ENCODE peak calls at places on chromosomes 2 and 18, in nine cellular contexts. One of them, this sample, is unnamed.

GRCh38 chr2:100780203-100781008 is 39.5 kb upstream of the NPAS2 start:
- DNase-seq in NAMALWA: no peak
- DNase-seq in activated CD4-positive, alpha-beta T cell treated with anti-CD3 and anti-CD28 coated beads for 4 hours: no peak
- DNase-seq in left kidney: peak; percentile 76
- DNase-seq in lower lobe of right lung: no peak
- DNase-seq in HT-29: peak; percentile 79
- DNase-seq in NCI-H446: no peak
- DNase-seq in PC-9: peak; percentile 50
- DNase-seq in NCI-H510A treated with DMSO at 0.1 percent for 48 hours: no peak
- DNase-seq in this sample: no peak

GRCh38 chr18:32509121-32509520 is 38.4 kb upstream of the GAREM1 start:
- DNase-seq in PC-9: no peak
- DNase-seq in activated CD4-positive, alpha-beta T cell treated with anti-CD3 and anti-CD28 coated beads for 4 hours: no peak
- DNase-seq in NAMALWA: no peak
- DNase-seq in NCI-H446: no peak
- DNase-seq in left kidney: peak; percentile 93
- DNase-seq in lower lobe of right lung: no peak
- DNase-seq in NCI-H510A treated with DMSO at 0.1 percent for 48 hours: no peak
- DNase-seq in HT-29: no peak
- DNase-seq in this sample: no peak

GRCh38 chr2:142992843-142993242 is 115.4 kb downstream of the KYNU start:
- DNase-seq in HT-29: no peak
- DNase-seq in lower lobe of right lung: no peak
- DNase-seq in activated CD4-positive, alpha-beta T cell treated with anti-CD3 and anti-CD28 coated beads for 4 hours: no peak
- DNase-seq in NCI-H446: no peak
- DNase-seq in NAMALWA: no peak
- DNase-seq in PC-9: no peak
- DNase-seq in left kidney: peak; percentile 37
- DNase-seq in NCI-H510A treated with DMSO at 0.1 percent for 48 hours: no peak
- DNase-seq in this sample: no peak

GRCh38 chr2:217307023-217307422 is 447.2 kb upstream of the TNP1 start:
- DNase-seq in lower lobe of right lung: no peak
- DNase-seq in PC-9: no peak
- DNase-seq in NCI-H446: no peak
- DNase-seq in NCI-H510A treated with DMSO at 0.1 percent for 48 hours: peak; percentile 83
- DNase-seq in NAMALWA: no peak
- DNase-seq in HT-29: no peak
- DNase-seq in activated CD4-positive, alpha-beta T cell treated with anti-CD3 and anti-CD28 coated beads for 4 hours: no peak
- DNase-seq in left kidney: no peak
- DNase-seq in this sample: no peak

GRCh38 chr18:12908706-12909105 is 24.7 kb upstream of the PTPN2 start:
- DNase-seq in HT-29: no peak
- DNase-seq in NCI-H510A treated with DMSO at 0.1 percent for 48 hours: no peak
- DNase-seq in activated CD4-positive, alpha-beta T cell treated with anti-CD3 and anti-CD28 coated beads for 4 hours: no peak
- DNase-seq in left kidney: no peak
- DNase-seq in NAMALWA: no peak
- DNase-seq in lower lobe of right lung: no peak
- DNase-seq in PC-9: no peak
- DNase-seq in NCI-H446: no peak
- DNase-seq in this sample: no peak

GRCh38 chr2:112579280-112579679 is 5.1 kb upstream of the CHCHD5 start:
- DNase-seq in lower lobe of right lung: no peak
- DNase-seq in activated CD4-positive, alpha-beta T cell treated with anti-CD3 and anti-CD28 coated beads for 4 hours: no peak
- DNase-seq in NAMALWA: peak; percentile 33
- DNase-seq in PC-9: no peak
- DNase-seq in HT-29: no peak
- DNase-seq in NCI-H510A treated with DMSO at 0.1 percent for 48 hours: no peak
- DNase-seq in NCI-H446: peak; percentile 87
- DNase-seq in left kidney: no peak
- DNase-seq in this sample: peak; percentile 92

GRCh38 chr18:78711971-78712370 is 267.6 kb upstream of the SALL3 start:
- DNase-seq in HT-29: no peak
- DNase-seq in activated CD4-positive, alpha-beta T cell treated with anti-CD3 and anti-CD28 coated beads for 4 hours: no peak
- DNase-seq in left kidney: no peak
- DNase-seq in PC-9: no peak
- DNase-seq in NAMALWA: no peak
- DNase-seq in lower lobe of right lung: no peak
- DNase-seq in NCI-H510A treated with DMSO at 0.1 percent for 48 hours: no peak
- DNase-seq in NCI-H446: no peak
- DNase-seq in this sample: no peak

GRCh38 chr2:145563752-145564615 is 1044.1 kb upstream of the ZEB2 start:
- DNase-seq in lower lobe of right lung: no peak
- DNase-seq in NAMALWA: no peak
- DNase-seq in HT-29: no peak
- DNase-seq in PC-9: peak; percentile 11
- DNase-seq in NCI-H510A treated with DMSO at 0.1 percent for 48 hours: peak; percentile 84
- DNase-seq in activated CD4-positive, alpha-beta T cell treated with anti-CD3 and anti-CD28 coated beads for 4 hours: no peak
- DNase-seq in left kidney: peak; percentile 93
- DNase-seq in NCI-H446: no peak
- DNase-seq in this sample: no peak

GRCh38 chr2:158255257-158255656 is 153.6 kb downstream of the UPP2 start:
- DNase-seq in left kidney: no peak
- DNase-seq in NCI-H510A treated with DMSO at 0.1 percent for 48 hours: no peak
- DNase-seq in lower lobe of right lung: no peak
- DNase-seq in NAMALWA: no peak
- DNase-seq in HT-29: peak; percentile 65
- DNase-seq in PC-9: no peak
- DNase-seq in NCI-H446: no peak
- DNase-seq in activated CD4-positive, alpha-beta T cell treated with anti-CD3 and anti-CD28 coated beads for 4 hours: no peak
- DNase-seq in this sample: no peak

GRCh38 chr18:48923746-48924580 is 26.8 kb downstream of the SMAD7 start:
- DNase-seq in NCI-H446: no peak
- DNase-seq in PC-9: no peak
- DNase-seq in HT-29: peak; percentile 58
- DNase-seq in NAMALWA: no peak
- DNase-seq in lower lobe of right lung: no peak
- DNase-seq in left kidney: peak; percentile 86
- DNase-seq in activated CD4-positive, alpha-beta T cell treated with anti-CD3 and anti-CD28 coated beads for 4 hours: no peak
- DNase-seq in NCI-H510A treated with DMSO at 0.1 percent for 48 hours: no peak
- DNase-seq in this sample: peak; percentile 76

GRCh38 chr2:217900780-217901360 is 101.9 kb downstream of the TNS1 start:
- DNase-seq in PC-9: no peak
- DNase-seq in activated CD4-positive, alpha-beta T cell treated with anti-CD3 and anti-CD28 coated beads for 4 hours: no peak
- DNase-seq in left kidney: no peak
- DNase-seq in NAMALWA: no peak
- DNase-seq in NCI-H510A treated with DMSO at 0.1 percent for 48 hours: no peak
- DNase-seq in lower lobe of right lung: no peak
- DNase-seq in HT-29: no peak
- DNase-seq in NCI-H446: no peak
- DNase-seq in this sample: no peak

GRCh38 chr18:22286576-22286975 is 117.2 kb downstream of the GATA6 start:
- DNase-seq in PC-9: peak; percentile 64
- DNase-seq in activated CD4-positive, alpha-beta T cell treated with anti-CD3 and anti-CD28 coated beads for 4 hours: no peak
- DNase-seq in NCI-H446: no peak
- DNase-seq in lower lobe of right lung: peak; percentile 56
- DNase-seq in NCI-H510A treated with DMSO at 0.1 percent for 48 hours: no peak
- DNase-seq in NAMALWA: no peak
- DNase-seq in left kidney: no peak
- DNase-seq in HT-29: peak; percentile 89
- DNase-seq in this sample: peak; percentile 10

GRCh38 chr2:61363580-61363979 is 107.3 kb downstream of the USP34 start:
- DNase-seq in HT-29: no peak
- DNase-seq in NAMALWA: no peak
- DNase-seq in left kidney: no peak
- DNase-seq in NCI-H510A treated with DMSO at 0.1 percent for 48 hours: no peak
- DNase-seq in PC-9: no peak
- DNase-seq in lower lobe of right lung: no peak
- DNase-seq in NCI-H446: no peak
- DNase-seq in activated CD4-positive, alpha-beta T cell treated with anti-CD3 and anti-CD28 coated beads for 4 hours: no peak
- DNase-seq in this sample: no peak

GRCh38 chr18:72869786-72870185 is 2.0 kb upstream of the NETO1 start:
- DNase-seq in NAMALWA: no peak
- DNase-seq in HT-29: no peak
- DNase-seq in left kidney: peak; percentile 58
- DNase-seq in activated CD4-positive, alpha-beta T cell treated with anti-CD3 and anti-CD28 coated beads for 4 hours: no peak
- DNase-seq in lower lobe of right lung: no peak
- DNase-seq in PC-9: no peak
- DNase-seq in NCI-H510A treated with DMSO at 0.1 percent for 48 hours: no peak
- DNase-seq in NCI-H446: no peak
- DNase-seq in this sample: no peak

GRCh38 chr2:160254363-160254762 is 54.3 kb upstream of the ITGB6 start:
- DNase-seq in NCI-H446: no peak
- DNase-seq in NAMALWA: no peak
- DNase-seq in NCI-H510A treated with DMSO at 0.1 percent for 48 hours: no peak
- DNase-seq in HT-29: no peak
- DNase-seq in left kidney: no peak
- DNase-seq in activated CD4-positive, alpha-beta T cell treated with anti-CD3 and anti-CD28 coated beads for 4 hours: no peak
- DNase-seq in lower lobe of right lung: no peak
- DNase-seq in PC-9: no peak
- DNase-seq in this sample: no peak

GRCh38 chr2:74833418-74834233 is at the start of gene HK2:
- DNase-seq in HT-29: peak; percentile 85
- DNase-seq in NCI-H510A treated with DMSO at 0.1 percent for 48 hours: peak; percentile 60
- DNase-seq in PC-9: peak; percentile 84
- DNase-seq in lower lobe of right lung: peak; percentile 93
- DNase-seq in activated CD4-positive, alpha-beta T cell treated with anti-CD3 and anti-CD28 coated beads for 4 hours: peak; percentile 80
- DNase-seq in left kidney: peak; percentile 96
- DNase-seq in NCI-H446: peak; percentile 95
- DNase-seq in NAMALWA: peak; percentile 94
- DNase-seq in this sample: peak; percentile 92

GRCh38 chr2:109112-109809 is 63.0 kb upstream of the FAM110C start:
- DNase-seq in NCI-H510A treated with DMSO at 0.1 percent for 48 hours: no peak
- DNase-seq in NAMALWA: no peak
- DNase-seq in NCI-H446: no peak
- DNase-seq in HT-29: no peak
- DNase-seq in activated CD4-positive, alpha-beta T cell treated with anti-CD3 and anti-CD28 coated beads for 4 hours: no peak
- DNase-seq in lower lobe of right lung: no peak
- DNase-seq in left kidney: no peak
- DNase-seq in PC-9: no peak
- DNase-seq in this sample: no peak

GRCh38 chr2:240200230-240201051 is 60.0 kb upstream of the OTOS start:
- DNase-seq in NAMALWA: no peak
- DNase-seq in lower lobe of right lung: no peak
- DNase-seq in HT-29: no peak
- DNase-seq in NCI-H510A treated with DMSO at 0.1 percent for 48 hours: no peak
- DNase-seq in PC-9: no peak
- DNase-seq in NCI-H446: no peak
- DNase-seq in activated CD4-positive, alpha-beta T cell treated with anti-CD3 and anti-CD28 coated beads for 4 hours: no peak
- DNase-seq in left kidney: peak; percentile 93
- DNase-seq in this sample: no peak

GRCh38 chr2:208175069-208175842 is 11.9 kb upstream of the CRYGA start:
- DNase-seq in left kidney: peak; percentile 91
- DNase-seq in PC-9: peak; percentile 56
- DNase-seq in NCI-H510A treated with DMSO at 0.1 percent for 48 hours: peak; percentile 82
- DNase-seq in HT-29: peak; percentile 88
- DNase-seq in NAMALWA: peak; percentile 85
- DNase-seq in activated CD4-positive, alpha-beta T cell treated with anti-CD3 and anti-CD28 coated beads for 4 hours: peak; percentile 53
- DNase-seq in lower lobe of right lung: peak; percentile 72
- DNase-seq in NCI-H446: peak; percentile 83
- DNase-seq in this sample: peak; percentile 78

GRCh38 chr18:64799378-64799777 is 650.5 kb upstream of the LINC00305 start:
- DNase-seq in NCI-H446: no peak
- DNase-seq in left kidney: no peak
- DNase-seq in activated CD4-positive, alpha-beta T cell treated with anti-CD3 and anti-CD28 coated beads for 4 hours: no peak
- DNase-seq in PC-9: no peak
- DNase-seq in HT-29: no peak
- DNase-seq in NAMALWA: no peak
- DNase-seq in lower lobe of right lung: no peak
- DNase-seq in NCI-H510A treated with DMSO at 0.1 percent for 48 hours: no peak
- DNase-seq in this sample: no peak

GRCh38 chr2:64479259-64480198 is 25.6 kb downstream of the LGALSL start:
- DNase-seq in activated CD4-positive, alpha-beta T cell treated with anti-CD3 and anti-CD28 coated beads for 4 hours: no peak
- DNase-seq in lower lobe of right lung: no peak
- DNase-seq in NCI-H510A treated with DMSO at 0.1 percent for 48 hours: peak; percentile 64
- DNase-seq in left kidney: no peak
- DNase-seq in PC-9: no peak
- DNase-seq in HT-29: no peak
- DNase-seq in NAMALWA: no peak
- DNase-seq in NCI-H446: no peak
- DNase-seq in this sample: no peak

GRCh38 chr18:8422391-8422790 is 186.8 kb upstream of the RAB12 start:
- DNase-seq in lower lobe of right lung: no peak
- DNase-seq in HT-29: no peak
- DNase-seq in PC-9: no peak
- DNase-seq in NAMALWA: no peak
- DNase-seq in NCI-H446: no peak
- DNase-seq in NCI-H510A treated with DMSO at 0.1 percent for 48 hours: no peak
- DNase-seq in activated CD4-positive, alpha-beta T cell treated with anti-CD3 and anti-CD28 coated beads for 4 hours: no peak
- DNase-seq in left kidney: no peak
- DNase-seq in this sample: no peak

GRCh38 chr2:61770746-61771145 is 83.1 kb downstream of the FAM161A start:
- DNase-seq in activated CD4-positive, alpha-beta T cell treated with anti-CD3 and anti-CD28 coated beads for 4 hours: no peak
- DNase-seq in PC-9: peak; percentile 74
- DNase-seq in NCI-H446: no peak
- DNase-seq in left kidney: no peak
- DNase-seq in NCI-H510A treated with DMSO at 0.1 percent for 48 hours: no peak
- DNase-seq in NAMALWA: no peak
- DNase-seq in lower lobe of right lung: no peak
- DNase-seq in HT-29: no peak
- DNase-seq in this sample: peak; percentile 21

GRCh38 chr2:38716185-38716584 is 35.0 kb downstream of the SRSF7 start:
- DNase-seq in NCI-H446: no peak
- DNase-seq in lower lobe of right lung: no peak
- DNase-seq in left kidney: no peak
- DNase-seq in HT-29: no peak
- DNase-seq in NCI-H510A treated with DMSO at 0.1 percent for 48 hours: no peak
- DNase-seq in NAMALWA: no peak
- DNase-seq in PC-9: no peak
- DNase-seq in activated CD4-positive, alpha-beta T cell treated with anti-CD3 and anti-CD28 coated beads for 4 hours: no peak
- DNase-seq in this sample: peak; percentile 29

GRCh38 chr18:63515799-63516198 is 26.4 kb upstream of the SERPINB12 start:
- DNase-seq in HT-29: no peak
- DNase-seq in PC-9: no peak
- DNase-seq in NCI-H510A treated with DMSO at 0.1 percent for 48 hours: no peak
- DNase-seq in NAMALWA: no peak
- DNase-seq in NCI-H446: no peak
- DNase-seq in lower lobe of right lung: no peak
- DNase-seq in activated CD4-positive, alpha-beta T cell treated with anti-CD3 and anti-CD28 coated beads for 4 hours: no peak
- DNase-seq in left kidney: no peak
- DNase-seq in this sample: no peak

GRCh38 chr2:164934790-164935466 is 20.4 kb downstream of the SLC38A11 start:
- DNase-seq in PC-9: no peak
- DNase-seq in lower lobe of right lung: no peak
- DNase-seq in HT-29: peak; percentile 30
- DNase-seq in activated CD4-positive, alpha-beta T cell treated with anti-CD3 and anti-CD28 coated beads for 4 hours: no peak
- DNase-seq in left kidney: no peak
- DNase-seq in NAMALWA: no peak
- DNase-seq in NCI-H510A treated with DMSO at 0.1 percent for 48 hours: peak; percentile 58
- DNase-seq in NCI-H446: no peak
- DNase-seq in this sample: no peak

GRCh38 chr2:159131882-159132281 is 154.6 kb downstream of the WDSUB1 start:
- DNase-seq in HT-29: no peak
- DNase-seq in NCI-H510A treated with DMSO at 0.1 percent for 48 hours: no peak
- DNase-seq in NCI-H446: no peak
- DNase-seq in left kidney: no peak
- DNase-seq in activated CD4-positive, alpha-beta T cell treated with anti-CD3 and anti-CD28 coated beads for 4 hours: no peak
- DNase-seq in lower lobe of right lung: no peak
- DNase-seq in NAMALWA: no peak
- DNase-seq in PC-9: no peak
- DNase-seq in this sample: peak; percentile 95

GRCh38 chr2:10435427-10436204 is 12.5 kb downstream of the ODC1 start:
- DNase-seq in lower lobe of right lung: no peak
- DNase-seq in NAMALWA: no peak
- DNase-seq in NCI-H446: no peak
- DNase-seq in PC-9: no peak
- DNase-seq in activated CD4-positive, alpha-beta T cell treated with anti-CD3 and anti-CD28 coated beads for 4 hours: no peak
- DNase-seq in NCI-H510A treated with DMSO at 0.1 percent for 48 hours: no peak
- DNase-seq in HT-29: no peak
- DNase-seq in left kidney: no peak
- DNase-seq in this sample: no peak

GRCh38 chr18:49250819-49251388 is 209.5 kb downstream of the DYM start:
- DNase-seq in activated CD4-positive, alpha-beta T cell treated with anti-CD3 and anti-CD28 coated beads for 4 hours: no peak
- DNase-seq in HT-29: no peak
- DNase-seq in NCI-H446: peak; percentile 13
- DNase-seq in NCI-H510A treated with DMSO at 0.1 percent for 48 hours: peak; percentile 3
- DNase-seq in lower lobe of right lung: no peak
- DNase-seq in PC-9: no peak
- DNase-seq in NAMALWA: peak; percentile 50
- DNase-seq in left kidney: peak; percentile 53
- DNase-seq in this sample: peak; percentile 47

GRCh38 chr18:47507651-47508050 is 256.2 kb upstream of the SKOR2 start:
- DNase-seq in NCI-H510A treated with DMSO at 0.1 percent for 48 hours: no peak
- DNase-seq in NCI-H446: no peak
- DNase-seq in left kidney: peak; percentile 70
- DNase-seq in NAMALWA: no peak
- DNase-seq in HT-29: no peak
- DNase-seq in PC-9: no peak
- DNase-seq in lower lobe of right lung: no peak
- DNase-seq in activated CD4-positive, alpha-beta T cell treated with anti-CD3 and anti-CD28 coated beads for 4 hours: no peak
- DNase-seq in this sample: no peak

GRCh38 chr2:120108049-120108448 is 95.2 kb downstream of the EPB41L5 start:
- DNase-seq in HT-29: peak; percentile 72
- DNase-seq in left kidney: peak; percentile 28
- DNase-seq in NAMALWA: no peak
- DNase-seq in lower lobe of right lung: no peak
- DNase-seq in NCI-H446: peak; percentile 59
- DNase-seq in PC-9: peak; percentile 31
- DNase-seq in NCI-H510A treated with DMSO at 0.1 percent for 48 hours: peak; percentile 14
- DNase-seq in activated CD4-positive, alpha-beta T cell treated with anti-CD3 and anti-CD28 coated beads for 4 hours: no peak
- DNase-seq in this sample: peak; percentile 70

This sample was measured in EL.